ENCODE peak calls at places on chromosomes 2 and 18, in five cellular contexts. V, H, Y, O and D are unnamed samples. For H3K9me3 and H3K4me1, the result is how much of the 10 kb centered on the place peaks cover.

GRCh38 chr2:117407746-117408145 is 406.7 kb upstream of the DDX18 start:
- DNase-seq in V (no peak), H (no peak), Y (no peak), O (no peak), D (no peak)

GRCh38 chr2:15720561-15721307 is 129.1 kb downstream of the DDX1 start:
- DNase-seq in V (no peak), H (no peak), Y (no peak), O (no peak), D (no peak)

GRCh38 chr18:63173983-63174382 is 145.6 kb downstream of the BCL2 start:
- DNase-seq in V (no peak), H (no peak), Y (no peak), O (no peak), D (no peak)

GRCh38 chr2:174325932-174326879 is 8.5 kb upstream of the SP9 start:
- DNase-seq in V (no peak), H (peak), Y (peak), O (peak), D (no peak)

GRCh38 chr18:62523631-62524442 is 1.0 kb downstream of the ZCCHC2 start:
- DNase-seq in V (peak), H (peak), Y (peak), O (peak), D (peak)

GRCh38 chr2:218320704-218321336 is 28.5 kb upstream of the TMBIM1 start:
- DNase-seq in V (no peak), H (no peak), Y (no peak), O (no peak), D (no peak)

GRCh38 chr2:48715042-48715899 is 40.3 kb downstream of the LHCGR start:
- DNase-seq in V (no peak), H (no peak), Y (peak), O (peak), D (no peak)

GRCh38 chr2:184644685-184645084 is 46.4 kb downstream of the ZNF804A start:
- DNase-seq in V (no peak), H (no peak), Y (peak), O (no peak), D (no peak)

GRCh38 chr2:225041871-225042799 is at the start of gene DOCK10:
- DNase-seq in V (peak), H (peak), Y (peak), O (peak), D (peak)

GRCh38 chr2:119735565-119735964 is 24.2 kb upstream of the PTPN4 start:
- DNase-seq in V (no peak), H (no peak), Y (no peak), O (no peak), D (no peak)

GRCh38 chr2:86443601-86444000 is 2.4 kb downstream of the KDM3A start:
- DNase-seq in V (no peak), H (no peak), Y (no peak), O (no peak), D (no peak)

GRCh38 chr2:160241251-160242137 is 41.4 kb upstream of the ITGB6 start:
- DNase-seq in V (peak), H (no peak), Y (peak), O (peak), D (peak)

GRCh38 chr2:219368690-219369108 is 19.0 kb downstream of the DNPEP start:
- DNase-seq in V (no peak), H (no peak), Y (peak), O (peak), D (peak)

GRCh38 chr18:26555804-26556553 is 7.6 kb upstream of the KCTD1 start:
- DNase-seq in V (no peak), H (no peak), Y (no peak), O (no peak), D (no peak)

GRCh38 chr18:22709288-22710060 is 223.7 kb upstream of the RBBP8 start:
- DNase-seq in V (no peak), H (no peak), Y (peak), O (peak), D (no peak)

GRCh38 chr2:106885981-106886915 is at the start of gene ST6GAL2:
- DNase-seq in V (no peak), H (no peak), Y (no peak), O (peak), D (no peak)

GRCh38 chr18:55768255-55768654 is 180.3 kb upstream of the TCF4 start:
- DNase-seq in V (no peak), H (no peak), Y (peak), O (no peak), D (no peak)

GRCh38 chr18:76149284-76149683 is 345.8 kb downstream of the ZNF516 start:
- DNase-seq in V (no peak), H (no peak), Y (no peak), O (no peak), D (no peak)

GRCh38 chr18:76687271-76688006 is 134.9 kb upstream of the ZNF236 start:
- DNase-seq in V (no peak), H (no peak), Y (peak), O (no peak), D (peak)

DNA sequence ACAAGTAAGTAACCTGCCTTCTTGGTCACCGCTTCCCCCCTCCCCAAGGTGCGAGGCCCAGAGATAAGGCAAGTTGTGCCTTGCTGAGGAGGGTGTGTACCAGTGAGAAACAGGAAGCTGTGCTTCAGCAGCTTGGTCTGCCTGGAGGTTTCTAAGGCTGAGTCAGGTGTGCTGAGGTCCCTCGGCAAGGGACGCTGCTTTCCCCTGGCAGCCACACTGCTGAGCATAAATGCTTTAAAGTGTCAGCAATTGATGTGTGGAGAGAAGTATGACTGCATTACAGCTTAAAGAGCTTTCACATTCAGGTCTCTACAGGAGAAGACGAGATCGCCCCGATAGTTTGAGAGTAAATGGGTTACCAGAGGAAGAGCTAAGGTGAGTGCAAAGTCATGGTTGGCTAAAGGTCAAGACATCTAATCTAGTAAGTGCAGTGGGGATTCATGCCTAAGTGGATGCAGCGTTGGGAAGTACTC is 86.9 kb downstream of the LIMS1 start:
- DNase-seq in V (peak), H (peak), Y (peak), O (peak), D (no peak)
- TF ChIP-seq POLR2A in V (no peak), H (no peak), Y (no peak), O (no peak), D (no peak)

DNA sequence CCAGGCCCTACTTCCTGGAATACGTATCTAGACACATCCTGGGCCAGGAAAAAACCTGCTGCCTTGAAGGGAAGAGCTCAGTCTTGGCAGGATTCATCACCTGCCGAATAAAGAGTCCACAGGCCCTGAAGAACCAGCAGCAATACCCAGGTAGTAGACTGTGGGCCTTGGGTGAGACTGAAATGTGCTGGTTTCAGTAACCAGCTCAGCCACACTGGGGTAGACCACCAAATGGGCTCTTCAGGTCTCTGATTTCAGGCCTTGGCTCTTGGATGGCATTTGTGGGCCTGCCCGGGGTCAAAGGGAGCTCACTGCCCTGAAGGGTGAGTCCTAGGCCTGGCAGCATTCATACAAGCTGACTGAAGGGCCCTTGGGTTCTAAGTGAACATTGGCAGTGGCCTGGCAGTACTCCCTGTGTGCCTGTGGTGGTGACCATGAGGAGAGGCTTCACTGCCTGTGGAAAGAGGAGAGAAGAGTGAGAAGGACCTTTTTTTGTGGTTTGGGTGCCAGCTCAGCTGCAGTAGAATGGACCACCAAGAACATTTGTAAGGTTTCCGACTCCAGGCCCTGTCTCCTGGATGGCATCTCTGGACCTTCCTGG is 175.1 kb downstream of the ANKRD30B start:
- DNase-seq in V (no peak), H (no peak), Y (no peak), O (no peak), D (no peak)
- H3K9me3 ChIP-seq in V (under half), H (under half), Y (under half), O (under half), D (under half)

DNA sequence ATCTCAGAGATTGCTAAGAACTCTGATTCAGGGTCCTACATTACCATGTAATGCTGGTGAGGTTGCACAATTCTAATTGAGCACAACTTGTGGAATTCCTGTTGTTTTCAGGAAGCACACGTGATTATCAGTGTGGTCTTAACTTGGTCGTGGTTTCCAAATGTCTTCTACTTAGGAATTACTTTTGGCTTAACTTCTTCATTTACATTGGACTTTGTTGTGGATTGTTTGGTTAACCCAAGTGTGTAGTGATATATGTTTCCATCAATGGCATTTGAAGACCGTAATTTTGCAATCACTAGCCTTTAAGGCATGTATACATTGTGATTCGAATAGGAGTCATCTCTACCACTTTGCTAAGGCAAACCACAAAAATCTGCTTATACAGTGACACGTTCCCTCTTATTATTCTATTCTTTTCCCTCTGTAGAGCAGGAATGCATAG is 373.3 kb downstream of the IRS1 start:
- DNase-seq in V (no peak), H (no peak), Y (peak), O (peak), D (no peak)
- H3K4me1 ChIP-seq in V (under half), H (under half), Y (under half), O (under half), D (under half)

DNA sequence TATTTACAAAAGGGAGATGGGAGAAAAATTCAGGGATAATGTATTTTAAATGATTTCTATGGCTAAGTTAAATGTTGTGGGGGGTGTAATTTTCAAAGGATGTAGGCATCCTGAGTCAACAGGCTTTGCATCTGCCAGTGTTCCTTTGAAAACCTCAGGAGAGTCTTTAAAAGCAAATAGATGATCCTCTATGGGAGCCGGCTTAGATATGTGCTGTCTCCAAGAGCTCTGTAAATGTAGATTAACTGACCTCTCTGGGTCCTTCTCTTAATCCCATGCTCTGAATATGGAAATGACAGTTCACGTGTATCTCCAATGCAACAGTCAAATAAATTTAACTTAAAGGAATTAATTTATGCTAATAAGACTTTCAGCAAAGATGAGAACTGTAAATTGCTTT is 292.7 kb downstream of the ERBB4 start:
- DNase-seq in V (no peak), H (no peak), Y (no peak), O (no peak), D (no peak)
- TF ChIP-seq POLR2A in V (no peak), H (no peak), Y (no peak), O (no peak), D (no peak)

DNA sequence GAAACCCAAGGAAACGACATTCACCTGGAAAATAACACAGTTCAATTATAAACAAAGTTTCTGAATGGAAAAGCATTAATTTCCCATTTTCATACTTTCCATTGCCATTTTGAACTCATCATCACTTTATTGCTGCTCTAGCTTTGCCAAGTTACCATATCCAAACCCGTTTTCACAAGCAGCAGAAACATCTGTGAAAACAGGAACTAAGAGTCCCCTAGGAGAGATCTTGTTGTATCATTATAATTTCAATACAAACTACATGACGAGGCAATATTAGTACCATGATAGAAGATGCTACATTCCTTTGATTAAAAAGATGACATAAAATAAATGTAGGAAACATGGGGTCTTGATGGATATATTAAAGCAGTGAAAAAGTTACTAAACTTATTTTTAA is 597.0 kb upstream of the NRXN1 start:
- DNase-seq in V (no peak), H (no peak), Y (no peak), O (no peak), D (no peak)
- H3K9me3 ChIP-seq in V (under half), H (under half), Y (under half), O (under half), D (under half)

DNA sequence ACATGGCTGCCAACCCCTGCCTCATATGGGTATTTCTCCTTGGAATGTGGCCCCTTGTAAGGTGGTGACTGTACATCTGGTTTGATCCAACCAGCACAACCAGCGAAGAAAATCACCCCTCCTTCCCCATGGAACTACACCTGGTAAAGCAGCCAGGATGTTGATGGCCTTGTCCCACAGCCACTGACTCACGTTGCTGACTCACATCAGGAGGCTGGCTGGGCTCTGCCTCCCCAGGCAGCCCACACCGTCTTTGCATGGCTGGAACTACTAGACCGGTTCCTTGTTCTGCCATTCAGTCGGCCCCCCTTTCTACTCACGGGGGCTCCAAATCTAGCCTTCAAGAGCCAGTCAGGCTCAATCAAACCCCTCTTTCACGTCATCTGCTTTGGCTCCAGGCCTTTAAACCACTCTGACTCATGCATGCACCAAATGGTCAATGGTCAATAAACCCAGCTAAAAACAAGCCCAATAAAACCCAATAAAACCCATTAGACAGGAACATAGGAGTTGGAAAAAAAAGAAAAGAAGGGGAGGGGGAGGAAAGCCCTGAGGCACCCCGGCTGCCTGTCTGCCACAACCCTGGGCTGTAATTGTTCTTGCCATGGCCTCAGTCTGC is 114.8 kb downstream of the PLB1 start:
- DNase-seq in V (peak), H (peak), Y (peak), O (peak), D (no peak)
- H3K4me1 ChIP-seq in V (under half), H (under half), Y (under half), O (under half), D (under half)